ENCODE peak calls at places on chromosome 2, in seven cellular contexts. One of them, this sample, is unnamed.

GRCh38 chr2:134142341-134142738 is 111.5 kb upstream of the MGAT5 start:
- DNase-seq in AG10803: no peak
- DNase-seq in adrenal gland: no peak
- DNase-seq in RWPE1: no peak
- DNase-seq in astrocyte: no peak
- DNase-seq in H9: no peak
- DNase-seq in breast epithelium: no peak
- DNase-seq in this sample: no peak

GRCh38 chr2:25445464-25445863 is 103.7 kb upstream of the DNMT3A start:
- DNase-seq in H9: peak
- DNase-seq in astrocyte: no peak
- DNase-seq in adrenal gland: no peak
- DNase-seq in AG10803: no peak
- DNase-seq in RWPE1: no peak
- DNase-seq in breast epithelium: no peak
- DNase-seq in this sample: no peak

GRCh38 chr2:238894950-238895298 is 47.0 kb downstream of the TWIST2 start:
- DNase-seq in astrocyte: no peak
- DNase-seq in breast epithelium: no peak
- DNase-seq in AG10803: no peak
- DNase-seq in adrenal gland: no peak
- DNase-seq in RWPE1: no peak
- DNase-seq in H9: no peak
- DNase-seq in this sample: no peak

GRCh38 chr2:45808294-45808693 is 156.8 kb downstream of the PRKCE start:
- DNase-seq in H9: no peak
- DNase-seq in adrenal gland: no peak
- DNase-seq in RWPE1: no peak
- DNase-seq in breast epithelium: no peak
- DNase-seq in astrocyte: no peak
- DNase-seq in AG10803: no peak
- DNase-seq in this sample: no peak

GRCh38 chr2:36824281-36824680 is 127.8 kb downstream of the VIT start:
- DNase-seq in breast epithelium: no peak
- DNase-seq in adrenal gland: no peak
- DNase-seq in astrocyte: no peak
- DNase-seq in AG10803: no peak
- DNase-seq in RWPE1: no peak
- DNase-seq in H9: peak
- DNase-seq in this sample: no peak

GRCh38 chr2:127081826-127082633 is 24.9 kb downstream of the BIN1 start:
- DNase-seq in H9: no peak
- DNase-seq in breast epithelium: no peak
- DNase-seq in adrenal gland: no peak
- DNase-seq in RWPE1: no peak
- DNase-seq in AG10803: no peak
- DNase-seq in astrocyte: no peak
- DNase-seq in this sample: peak

GRCh38 chr2:46747297-46747818 is 168.2 kb downstream of the MCFD2 start:
- DNase-seq in H9: no peak
- DNase-seq in RWPE1: no peak
- DNase-seq in astrocyte: peak
- DNase-seq in adrenal gland: no peak
- DNase-seq in AG10803: peak
- DNase-seq in breast epithelium: no peak
- DNase-seq in this sample: peak

GRCh38 chr2:12087175-12087574 is 340.7 kb downstream of the LPIN1 start:
- DNase-seq in adrenal gland: no peak
- DNase-seq in breast epithelium: no peak
- DNase-seq in AG10803: no peak
- DNase-seq in H9: no peak
- DNase-seq in astrocyte: no peak
- DNase-seq in RWPE1: no peak
- DNase-seq in this sample: no peak

GRCh38 chr2:113273031-113273551 is 5.6 kb downstream of the PAX8 start:
- DNase-seq in AG10803: peak
- DNase-seq in astrocyte: no peak
- DNase-seq in RWPE1: no peak
- DNase-seq in adrenal gland: no peak
- DNase-seq in H9: peak
- DNase-seq in breast epithelium: no peak
- DNase-seq in this sample: no peak

GRCh38 chr2:215419113-215419512 is 16.8 kb downstream of the FN1 start:
- DNase-seq in RWPE1: no peak
- DNase-seq in AG10803: no peak
- DNase-seq in astrocyte: no peak
- DNase-seq in adrenal gland: no peak
- DNase-seq in H9: no peak
- DNase-seq in breast epithelium: no peak
- DNase-seq in this sample: peak

GRCh38 chr2:204116154-204116792 is 179.7 kb downstream of the ICOS start:
- DNase-seq in H9: no peak
- DNase-seq in adrenal gland: no peak
- DNase-seq in astrocyte: no peak
- DNase-seq in RWPE1: no peak
- DNase-seq in AG10803: no peak
- DNase-seq in breast epithelium: no peak
- DNase-seq in this sample: no peak

GRCh38 chr2:37326285-37326684 is 1.7 kb upstream of the PRKD3 start:
- DNase-seq in adrenal gland: peak
- DNase-seq in astrocyte: peak
- DNase-seq in H9: no peak
- DNase-seq in RWPE1: peak
- DNase-seq in breast epithelium: no peak
- DNase-seq in AG10803: peak
- DNase-seq in this sample: peak

GRCh38 chr2:18440141-18440605 is 120.3 kb downstream of the RDH14 start:
- DNase-seq in AG10803: peak
- DNase-seq in breast epithelium: no peak
- DNase-seq in RWPE1: no peak
- DNase-seq in adrenal gland: no peak
- DNase-seq in astrocyte: peak
- DNase-seq in H9: no peak
- DNase-seq in this sample: peak

GRCh38 chr2:16326736-16327300 is 338.8 kb downstream of the CYRIA start:
- DNase-seq in AG10803: no peak
- DNase-seq in breast epithelium: no peak
- DNase-seq in H9: no peak
- DNase-seq in RWPE1: no peak
- DNase-seq in adrenal gland: no peak
- DNase-seq in astrocyte: no peak
- DNase-seq in this sample: no peak

GRCh38 chr2:74008761-74009395 is 24.2 kb downstream of the TET3 start:
- DNase-seq in RWPE1: no peak
- DNase-seq in astrocyte: no peak
- DNase-seq in breast epithelium: no peak
- DNase-seq in H9: no peak
- DNase-seq in adrenal gland: no peak
- DNase-seq in AG10803: no peak
- DNase-seq in this sample: no peak

GRCh38 chr2:198337368-198337767 is 533.0 kb downstream of the PLCL1 start:
- DNase-seq in astrocyte: no peak
- DNase-seq in adrenal gland: no peak
- DNase-seq in H9: no peak
- DNase-seq in breast epithelium: no peak
- DNase-seq in RWPE1: no peak
- DNase-seq in AG10803: no peak
- DNase-seq in this sample: no peak

GRCh38 chr2:135913726-135914365 is 37.6 kb upstream of the MCM6 start:
- DNase-seq in astrocyte: peak
- DNase-seq in RWPE1: peak
- DNase-seq in adrenal gland: peak
- DNase-seq in AG10803: peak
- DNase-seq in breast epithelium: no peak
- DNase-seq in H9: no peak
- DNase-seq in this sample: peak

GRCh38 chr2:74146929-74147728 is 583 bp downstream of the BOLA3 start:
- DNase-seq in H9: no peak
- DNase-seq in breast epithelium: no peak
- DNase-seq in astrocyte: peak
- DNase-seq in adrenal gland: peak
- DNase-seq in AG10803: peak
- DNase-seq in RWPE1: peak
- DNase-seq in this sample: peak

GRCh38 chr2:169819106-169819505 is 5.6 kb downstream of the METTL5 start:
- DNase-seq in AG10803: peak
- DNase-seq in adrenal gland: no peak
- DNase-seq in H9: no peak
- DNase-seq in RWPE1: no peak
- DNase-seq in astrocyte: no peak
- DNase-seq in breast epithelium: no peak
- DNase-seq in this sample: peak

GRCh38 chr2:177118636-177119035 is 94.0 kb upstream of the HNRNPA3 start:
- DNase-seq in H9: peak
- DNase-seq in breast epithelium: no peak
- DNase-seq in RWPE1: no peak
- DNase-seq in astrocyte: no peak
- DNase-seq in adrenal gland: no peak
- DNase-seq in AG10803: no peak
- DNase-seq in this sample: no peak

GRCh38 chr2:111202266-111203040 is 81.7 kb downstream of the BCL2L11 start:
- DNase-seq in astrocyte: peak
- DNase-seq in breast epithelium: no peak
- DNase-seq in AG10803: peak
- DNase-seq in RWPE1: no peak
- DNase-seq in H9: no peak
- DNase-seq in adrenal gland: no peak
- DNase-seq in this sample: no peak

GRCh38 chr2:232588680-232589585 is 38.4 kb downstream of the EIF4E2 start:
- DNase-seq in RWPE1: peak
- DNase-seq in AG10803: peak
- DNase-seq in adrenal gland: peak
- DNase-seq in H9: no peak
- DNase-seq in breast epithelium: no peak
- DNase-seq in astrocyte: peak
- DNase-seq in this sample: peak

GRCh38 chr2:173248381-173248780 is 106.3 kb upstream of the CDCA7 start:
- DNase-seq in astrocyte: no peak
- DNase-seq in H9: no peak
- DNase-seq in adrenal gland: no peak
- DNase-seq in AG10803: no peak
- DNase-seq in RWPE1: no peak
- DNase-seq in breast epithelium: no peak
- DNase-seq in this sample: no peak

GRCh38 chr2:19358242-19359020 is at the start of gene OSR1:
- DNase-seq in AG10803: peak
- DNase-seq in adrenal gland: peak
- DNase-seq in RWPE1: peak
- DNase-seq in H9: peak
- DNase-seq in astrocyte: peak
- DNase-seq in breast epithelium: no peak
- DNase-seq in this sample: peak

GRCh38 chr2:113234721-113235346 is 43.9 kb downstream of the PAX8 start:
- DNase-seq in adrenal gland: no peak
- DNase-seq in RWPE1: no peak
- DNase-seq in H9: no peak
- DNase-seq in AG10803: no peak
- DNase-seq in breast epithelium: no peak
- DNase-seq in astrocyte: no peak
- DNase-seq in this sample: no peak

GRCh38 chr2:120177011-120177621 is 46.1 kb downstream of the TMEM185B start:
- DNase-seq in H9: peak
- DNase-seq in astrocyte: no peak
- DNase-seq in RWPE1: peak
- DNase-seq in AG10803: no peak
- DNase-seq in breast epithelium: no peak
- DNase-seq in adrenal gland: no peak
- DNase-seq in this sample: no peak

GRCh38 chr2:120180066-120180465 is 43.1 kb downstream of the TMEM185B start:
- DNase-seq in RWPE1: no peak
- DNase-seq in AG10803: no peak
- DNase-seq in adrenal gland: no peak
- DNase-seq in astrocyte: no peak
- DNase-seq in H9: no peak
- DNase-seq in breast epithelium: no peak
- DNase-seq in this sample: no peak

GRCh38 chr2:120177973-120178372 is 45.2 kb downstream of the TMEM185B start:
- DNase-seq in adrenal gland: no peak
- DNase-seq in breast epithelium: no peak
- DNase-seq in RWPE1: no peak
- DNase-seq in H9: no peak
- DNase-seq in AG10803: no peak
- DNase-seq in astrocyte: no peak
- DNase-seq in this sample: no peak

GRCh38 chr2:120176526-120176925 is 46.7 kb downstream of the TMEM185B start:
- DNase-seq in RWPE1: no peak
- DNase-seq in H9: no peak
- DNase-seq in AG10803: no peak
- DNase-seq in astrocyte: no peak
- DNase-seq in adrenal gland: no peak
- DNase-seq in breast epithelium: no peak
- DNase-seq in this sample: no peak

GRCh38 chr2:120182019-120182560 is 41.1 kb downstream of the TMEM185B start:
- DNase-seq in astrocyte: no peak
- DNase-seq in breast epithelium: no peak
- DNase-seq in adrenal gland: no peak
- DNase-seq in AG10803: no peak
- DNase-seq in RWPE1: no peak
- DNase-seq in H9: no peak
- DNase-seq in this sample: no peak
- TF ChIP-seq CTCF in astrocyte: no peak
- TF ChIP-seq CTCF in breast epithelium: no peak
- TF ChIP-seq CTCF in adrenal gland: no peak
- TF ChIP-seq CTCF in AG10803: no peak
- TF ChIP-seq CTCF in RWPE1: no peak
- TF ChIP-seq CTCF in H9: peak
- TF ChIP-seq CTCF in this sample: no peak

GRCh38 chr2:2837768-2838547 is 506.9 kb upstream of the MYT1L start:
- DNase-seq in H9: no peak
- DNase-seq in RWPE1: no peak
- DNase-seq in adrenal gland: no peak
- DNase-seq in astrocyte: no peak
- DNase-seq in AG10803: no peak
- DNase-seq in breast epithelium: no peak
- DNase-seq in this sample: no peak
- TF ChIP-seq CTCF in H9: no peak
- TF ChIP-seq CTCF in RWPE1: no peak
- TF ChIP-seq CTCF in adrenal gland: no peak
- TF ChIP-seq CTCF in astrocyte: no peak
- TF ChIP-seq CTCF in AG10803: no peak
- TF ChIP-seq CTCF in breast epithelium: no peak
- TF ChIP-seq CTCF in this sample: no peak

GRCh38 chr2:96763511-96764252 is 3.0 kb downstream of the CNNM4 start:
- DNase-seq in H9: peak
- DNase-seq in breast epithelium: no peak
- DNase-seq in AG10803: no peak
- DNase-seq in RWPE1: peak
- DNase-seq in adrenal gland: no peak
- DNase-seq in astrocyte: no peak
- DNase-seq in this sample: no peak
- TF ChIP-seq CTCF in H9: peak
- TF ChIP-seq CTCF in breast epithelium: peak
- TF ChIP-seq CTCF in AG10803: peak
- TF ChIP-seq CTCF in RWPE1: no peak
- TF ChIP-seq CTCF in adrenal gland: no peak
- TF ChIP-seq CTCF in astrocyte: no peak
- TF ChIP-seq CTCF in this sample: peak

DNA sequence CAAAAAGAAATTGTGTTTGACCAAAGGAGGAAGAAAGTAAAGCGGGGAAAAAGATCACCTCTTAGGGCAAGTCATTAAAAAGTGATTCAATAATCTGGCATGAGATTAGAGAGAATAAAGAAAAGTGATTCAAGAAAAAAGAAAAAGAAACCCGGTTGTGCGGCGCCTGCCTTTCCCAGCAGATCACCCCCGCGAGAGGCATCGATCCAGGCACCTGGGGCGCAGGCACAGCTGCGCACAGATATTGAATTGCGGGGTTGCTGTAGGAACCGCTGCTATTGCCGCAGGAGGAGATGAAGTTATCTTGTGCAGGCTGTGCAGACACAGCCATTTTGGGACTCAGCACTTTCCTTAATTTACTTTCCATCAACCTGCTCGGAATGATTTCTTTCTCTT is 71.2 kb downstream of the PLB1 start:
- DNase-seq in H9: peak
- DNase-seq in RWPE1: no peak
- DNase-seq in breast epithelium: no peak
- DNase-seq in adrenal gland: no peak
- DNase-seq in astrocyte: no peak
- DNase-seq in AG10803: no peak
- DNase-seq in this sample: no peak
- TF ChIP-seq CTCF in H9: peak
- TF ChIP-seq CTCF in RWPE1: peak
- TF ChIP-seq CTCF in breast epithelium: no peak
- TF ChIP-seq CTCF in adrenal gland: no peak
- TF ChIP-seq CTCF in astrocyte: no peak
- TF ChIP-seq CTCF in AG10803: no peak
- TF ChIP-seq CTCF in this sample: no peak